ENCODE peak calls at places on chromosomes 16 and 17, in ten cellular contexts. One of them, this sample, is unnamed.

GRCh38 chr16:28263305-28263704 is 29.0 kb upstream of the SBK1 start:
- DNase-seq in upper lobe of left lung: no peak
- DNase-seq in HCT116: no peak
- DNase-seq in prostate gland: no peak
- DNase-seq in transverse colon: no peak
- DNase-seq in sigmoid colon: no peak
- DNase-seq in SK-N-SH: no peak
- DNase-seq in GM23338: no peak
- DNase-seq in breast epithelium: no peak
- DNase-seq in stomach: no peak
- DNase-seq in this sample: no peak

GRCh38 chr17:41734139-41734948 is at the start of gene HAP1:
- DNase-seq in upper lobe of left lung: no peak
- DNase-seq in HCT116: no peak
- DNase-seq in prostate gland: peak
- DNase-seq in transverse colon: no peak
- DNase-seq in sigmoid colon: no peak
- DNase-seq in SK-N-SH: peak
- DNase-seq in GM23338: peak
- DNase-seq in breast epithelium: no peak
- DNase-seq in stomach: peak
- DNase-seq in this sample: no peak

GRCh38 chr17:7563115-7563869 is 1.6 kb downstream of the SENP3 start:
- DNase-seq in upper lobe of left lung: no peak
- DNase-seq in HCT116: no peak
- DNase-seq in prostate gland: no peak
- DNase-seq in transverse colon: no peak
- DNase-seq in sigmoid colon: no peak
- DNase-seq in SK-N-SH: no peak
- DNase-seq in GM23338: peak
- DNase-seq in breast epithelium: no peak
- DNase-seq in stomach: no peak
- DNase-seq in this sample: no peak

GRCh38 chr17:27569884-27570577 is 61.0 kb upstream of the LGALS9 start:
- DNase-seq in upper lobe of left lung: no peak
- DNase-seq in HCT116: no peak
- DNase-seq in prostate gland: no peak
- DNase-seq in transverse colon: peak
- DNase-seq in sigmoid colon: no peak
- DNase-seq in SK-N-SH: peak
- DNase-seq in GM23338: no peak
- DNase-seq in breast epithelium: no peak
- DNase-seq in stomach: no peak
- DNase-seq in this sample: no peak

GRCh38 chr16:57757326-57757786 is 21.8 kb downstream of the KATNB1 start:
- DNase-seq in upper lobe of left lung: peak
- DNase-seq in HCT116: no peak
- DNase-seq in prostate gland: peak
- DNase-seq in transverse colon: peak
- DNase-seq in sigmoid colon: peak
- DNase-seq in SK-N-SH: peak
- DNase-seq in GM23338: peak
- DNase-seq in breast epithelium: peak
- DNase-seq in stomach: peak
- DNase-seq in this sample: no peak

GRCh38 chr17:40309031-40309937 is at the start of gene RARA:
- DNase-seq in upper lobe of left lung: peak
- DNase-seq in HCT116: no peak
- DNase-seq in prostate gland: no peak
- DNase-seq in transverse colon: peak
- DNase-seq in sigmoid colon: peak
- DNase-seq in SK-N-SH: peak
- DNase-seq in GM23338: peak
- DNase-seq in breast epithelium: no peak
- DNase-seq in stomach: peak
- DNase-seq in this sample: no peak

GRCh38 chr17:81244358-81245023 is 5.4 kb downstream of the NDUFAF8 start:
- DNase-seq in upper lobe of left lung: no peak
- DNase-seq in HCT116: no peak
- DNase-seq in prostate gland: no peak
- DNase-seq in transverse colon: no peak
- DNase-seq in sigmoid colon: no peak
- DNase-seq in SK-N-SH: peak
- DNase-seq in GM23338: no peak
- DNase-seq in breast epithelium: no peak
- DNase-seq in stomach: no peak
- DNase-seq in this sample: no peak

GRCh38 chr17:71453876-71454422 is 666.9 kb upstream of the SOX9 start:
- DNase-seq in upper lobe of left lung: no peak
- DNase-seq in HCT116: no peak
- DNase-seq in prostate gland: no peak
- DNase-seq in transverse colon: no peak
- DNase-seq in sigmoid colon: no peak
- DNase-seq in SK-N-SH: no peak
- DNase-seq in GM23338: no peak
- DNase-seq in breast epithelium: no peak
- DNase-seq in stomach: no peak
- DNase-seq in this sample: no peak

GRCh38 chr16:23048164-23048563 is 101.1 kb downstream of the USP31 start:
- DNase-seq in upper lobe of left lung: no peak
- DNase-seq in HCT116: no peak
- DNase-seq in prostate gland: no peak
- DNase-seq in transverse colon: no peak
- DNase-seq in sigmoid colon: no peak
- DNase-seq in SK-N-SH: no peak
- DNase-seq in GM23338: no peak
- DNase-seq in breast epithelium: no peak
- DNase-seq in stomach: no peak
- DNase-seq in this sample: no peak

GRCh38 chr16:48538746-48539484 is 71.1 kb downstream of the N4BP1 start:
- DNase-seq in upper lobe of left lung: no peak
- DNase-seq in HCT116: no peak
- DNase-seq in prostate gland: no peak
- DNase-seq in transverse colon: no peak
- DNase-seq in sigmoid colon: peak
- DNase-seq in SK-N-SH: peak
- DNase-seq in GM23338: peak
- DNase-seq in breast epithelium: no peak
- DNase-seq in stomach: no peak
- DNase-seq in this sample: no peak

GRCh38 chr16:57123969-57124674 is 31.7 kb downstream of the CPNE2 start:
- DNase-seq in upper lobe of left lung: peak
- DNase-seq in HCT116: no peak
- DNase-seq in prostate gland: no peak
- DNase-seq in transverse colon: no peak
- DNase-seq in sigmoid colon: no peak
- DNase-seq in SK-N-SH: no peak
- DNase-seq in GM23338: no peak
- DNase-seq in breast epithelium: no peak
- DNase-seq in stomach: no peak
- DNase-seq in this sample: no peak

GRCh38 chr16:70687172-70687531 is 1.3 kb upstream of the MTSS2 start:
- DNase-seq in upper lobe of left lung: no peak
- DNase-seq in HCT116: no peak
- DNase-seq in prostate gland: no peak
- DNase-seq in transverse colon: no peak
- DNase-seq in sigmoid colon: no peak
- DNase-seq in SK-N-SH: no peak
- DNase-seq in GM23338: no peak
- DNase-seq in breast epithelium: no peak
- DNase-seq in stomach: no peak
- DNase-seq in this sample: no peak

GRCh38 chr17:72222571-72222970 is 101.8 kb downstream of the SOX9 start:
- DNase-seq in upper lobe of left lung: no peak
- DNase-seq in HCT116: no peak
- DNase-seq in prostate gland: no peak
- DNase-seq in transverse colon: peak
- DNase-seq in sigmoid colon: no peak
- DNase-seq in SK-N-SH: no peak
- DNase-seq in GM23338: peak
- DNase-seq in breast epithelium: no peak
- DNase-seq in stomach: no peak
- DNase-seq in this sample: no peak

GRCh38 chr17:80964231-80964856 is 27.3 kb upstream of the CHMP6 start:
- DNase-seq in upper lobe of left lung: no peak
- DNase-seq in HCT116: no peak
- DNase-seq in prostate gland: no peak
- DNase-seq in transverse colon: no peak
- DNase-seq in sigmoid colon: no peak
- DNase-seq in SK-N-SH: no peak
- DNase-seq in GM23338: no peak
- DNase-seq in breast epithelium: no peak
- DNase-seq in stomach: no peak
- DNase-seq in this sample: no peak

GRCh38 chr16:30896203-30896889 is at the start of gene CTF1:
- DNase-seq in upper lobe of left lung: peak
- DNase-seq in HCT116: peak
- DNase-seq in prostate gland: peak
- DNase-seq in transverse colon: peak
- DNase-seq in sigmoid colon: peak
- DNase-seq in SK-N-SH: peak
- DNase-seq in GM23338: peak
- DNase-seq in breast epithelium: peak
- DNase-seq in stomach: peak
- DNase-seq in this sample: no peak

GRCh38 chr17:42472709-42473521 is 14.2 kb downstream of the ATP6V0A1 start:
- DNase-seq in upper lobe of left lung: peak
- DNase-seq in HCT116: no peak
- DNase-seq in prostate gland: no peak
- DNase-seq in transverse colon: no peak
- DNase-seq in sigmoid colon: no peak
- DNase-seq in SK-N-SH: no peak
- DNase-seq in GM23338: no peak
- DNase-seq in breast epithelium: no peak
- DNase-seq in stomach: no peak
- DNase-seq in this sample: no peak

GRCh38 chr17:64264891-64265290 is 1.8 kb upstream of the TEX2 start:
- DNase-seq in upper lobe of left lung: no peak
- DNase-seq in HCT116: no peak
- DNase-seq in prostate gland: no peak
- DNase-seq in transverse colon: no peak
- DNase-seq in sigmoid colon: no peak
- DNase-seq in SK-N-SH: no peak
- DNase-seq in GM23338: no peak
- DNase-seq in breast epithelium: no peak
- DNase-seq in stomach: no peak
- DNase-seq in this sample: no peak

GRCh38 chr17:2421315-2422147 is 20.7 kb upstream of the MNT start:
- DNase-seq in upper lobe of left lung: no peak
- DNase-seq in HCT116: no peak
- DNase-seq in prostate gland: no peak
- DNase-seq in transverse colon: no peak
- DNase-seq in sigmoid colon: no peak
- DNase-seq in SK-N-SH: no peak
- DNase-seq in GM23338: peak
- DNase-seq in breast epithelium: no peak
- DNase-seq in stomach: no peak
- DNase-seq in this sample: no peak

GRCh38 chr17:32854834-32855389 is 22.0 kb downstream of the MYO1D start:
- DNase-seq in upper lobe of left lung: no peak
- DNase-seq in HCT116: no peak
- DNase-seq in prostate gland: no peak
- DNase-seq in transverse colon: no peak
- DNase-seq in sigmoid colon: no peak
- DNase-seq in SK-N-SH: no peak
- DNase-seq in GM23338: no peak
- DNase-seq in breast epithelium: no peak
- DNase-seq in stomach: no peak
- DNase-seq in this sample: no peak

GRCh38 chr17:8791910-8792270 is 7.3 kb downstream of the MFSD6L start:
- DNase-seq in upper lobe of left lung: no peak
- DNase-seq in HCT116: peak
- DNase-seq in prostate gland: no peak
- DNase-seq in transverse colon: no peak
- DNase-seq in sigmoid colon: no peak
- DNase-seq in SK-N-SH: no peak
- DNase-seq in GM23338: no peak
- DNase-seq in breast epithelium: no peak
- DNase-seq in stomach: no peak
- DNase-seq in this sample: no peak

GRCh38 chr16:14284930-14285541 is 213.9 kb downstream of the MRTFB start:
- DNase-seq in upper lobe of left lung: peak
- DNase-seq in HCT116: peak
- DNase-seq in prostate gland: no peak
- DNase-seq in transverse colon: peak
- DNase-seq in sigmoid colon: peak
- DNase-seq in SK-N-SH: no peak
- DNase-seq in GM23338: peak
- DNase-seq in breast epithelium: no peak
- DNase-seq in stomach: peak
- DNase-seq in this sample: peak

GRCh38 chr17:79790805-79791353 is 6.0 kb downstream of the CBX8 start:
- DNase-seq in upper lobe of left lung: no peak
- DNase-seq in HCT116: no peak
- DNase-seq in prostate gland: no peak
- DNase-seq in transverse colon: no peak
- DNase-seq in sigmoid colon: no peak
- DNase-seq in SK-N-SH: peak
- DNase-seq in GM23338: peak
- DNase-seq in breast epithelium: no peak
- DNase-seq in stomach: no peak
- DNase-seq in this sample: no peak
- H3K4me3 ChIP-seq in upper lobe of left lung: no peak
- H3K4me3 ChIP-seq in HCT116: no peak
- H3K4me3 ChIP-seq in prostate gland: no peak
- H3K4me3 ChIP-seq in transverse colon: no peak
- H3K4me3 ChIP-seq in sigmoid colon: no peak
- H3K4me3 ChIP-seq in SK-N-SH: no peak
- H3K4me3 ChIP-seq in GM23338: peak
- H3K4me3 ChIP-seq in breast epithelium: peak
- H3K4me3 ChIP-seq in stomach: no peak
- H3K4me3 ChIP-seq in this sample: no peak

GRCh38 chr17:59329558-59330313 is 1.7 kb upstream of the YPEL2 start:
- DNase-seq in upper lobe of left lung: peak
- DNase-seq in HCT116: peak
- DNase-seq in prostate gland: peak
- DNase-seq in transverse colon: peak
- DNase-seq in sigmoid colon: peak
- DNase-seq in SK-N-SH: peak
- DNase-seq in GM23338: peak
- DNase-seq in breast epithelium: no peak
- DNase-seq in stomach: peak
- DNase-seq in this sample: no peak
- TF ChIP-seq POLR2AphosphoS5 in upper lobe of left lung: no peak
- TF ChIP-seq POLR2AphosphoS5 in HCT116: no peak
- TF ChIP-seq POLR2AphosphoS5 in prostate gland: peak
- TF ChIP-seq POLR2AphosphoS5 in transverse colon: no peak
- TF ChIP-seq POLR2AphosphoS5 in sigmoid colon: peak
- TF ChIP-seq POLR2AphosphoS5 in SK-N-SH: no peak
- TF ChIP-seq POLR2AphosphoS5 in GM23338: no peak
- TF ChIP-seq POLR2AphosphoS5 in breast epithelium: no peak
- TF ChIP-seq POLR2AphosphoS5 in stomach: peak
- TF ChIP-seq POLR2AphosphoS5 in this sample: no peak

GRCh38 chr17:69448431-69449102 is 34.1 kb downstream of the MAP2K6 start:
- DNase-seq in upper lobe of left lung: no peak
- DNase-seq in HCT116: no peak
- DNase-seq in prostate gland: no peak
- DNase-seq in transverse colon: peak
- DNase-seq in sigmoid colon: peak
- DNase-seq in SK-N-SH: peak
- DNase-seq in GM23338: peak
- DNase-seq in breast epithelium: no peak
- DNase-seq in stomach: no peak
- DNase-seq in this sample: no peak
- H3K4me3 ChIP-seq in upper lobe of left lung: no peak
- H3K4me3 ChIP-seq in HCT116: no peak
- H3K4me3 ChIP-seq in prostate gland: no peak
- H3K4me3 ChIP-seq in transverse colon: no peak
- H3K4me3 ChIP-seq in sigmoid colon: no peak
- H3K4me3 ChIP-seq in SK-N-SH: no peak
- H3K4me3 ChIP-seq in GM23338: peak
- H3K4me3 ChIP-seq in breast epithelium: no peak
- H3K4me3 ChIP-seq in stomach: peak
- H3K4me3 ChIP-seq in this sample: no peak

GRCh38 chr16:66511615-66512500 is 38.1 kb downstream of the TK2 start:
- DNase-seq in upper lobe of left lung: no peak
- DNase-seq in HCT116: peak
- DNase-seq in prostate gland: peak
- DNase-seq in transverse colon: no peak
- DNase-seq in sigmoid colon: peak
- DNase-seq in SK-N-SH: no peak
- DNase-seq in GM23338: peak
- DNase-seq in breast epithelium: peak
- DNase-seq in stomach: peak
- DNase-seq in this sample: no peak
- TF ChIP-seq POLR2AphosphoS5 in upper lobe of left lung: no peak
- TF ChIP-seq POLR2AphosphoS5 in HCT116: peak
- TF ChIP-seq POLR2AphosphoS5 in prostate gland: peak
- TF ChIP-seq POLR2AphosphoS5 in transverse colon: no peak
- TF ChIP-seq POLR2AphosphoS5 in sigmoid colon: no peak
- TF ChIP-seq POLR2AphosphoS5 in SK-N-SH: no peak
- TF ChIP-seq POLR2AphosphoS5 in GM23338: no peak
- TF ChIP-seq POLR2AphosphoS5 in breast epithelium: peak
- TF ChIP-seq POLR2AphosphoS5 in stomach: no peak
- TF ChIP-seq POLR2AphosphoS5 in this sample: no peak